ENCODE peak calls at places on chromosomes 11 and 22, in five cellular contexts. K, U, J, Z and B are unnamed samples.

GRCh38 chr11:115247404-115247803 is 256.8 kb downstream of the CADM1 start:
- DNase-seq in J (no peak), U (no peak), Z (no peak), K (no peak), B (no peak)

GRCh38 chr22:28015676-28016601 is 96.9 kb upstream of the PITPNB start:
- DNase-seq in Z (no peak), J (no peak), U (no peak), K (no peak), B (no peak)

GRCh38 chr11:82733444-82734119 is at the start of gene FAM181B:
- DNase-seq in Z (no peak), U (peak; percentile 33), J (no peak), K (peak; percentile 52), B (peak; percentile 54)

GRCh38 chr11:5280582-5281102 is 10.9 kb upstream of the HBE1 start:
- DNase-seq in J (peak; percentile 100), K (no peak), U (peak; percentile 13), Z (no peak), B (no peak)

GRCh38 chr11:43832536-43832935 is 48.1 kb upstream of the ALKBH3 start:
- DNase-seq in J (no peak), U (no peak), K (no peak), Z (no peak), B (no peak)

GRCh38 chr11:76615950-76616349 is 54.6 kb downstream of the LRRC32 start:
- DNase-seq in U (no peak), K (no peak), J (peak; percentile 38), Z (peak; percentile 18), B (no peak)

GRCh38 chr22:49958961-49959781 is 1.4 kb upstream of the PIM3 start:
- DNase-seq in U (no peak), Z (no peak), K (no peak), J (no peak), B (no peak)

GRCh38 chr11:59012106-59012941 is 73.0 kb downstream of the GLYATL1 start:
- DNase-seq in Z (no peak), U (no peak), K (no peak), J (no peak), B (no peak)

GRCh38 chr11:73538381-73538872 is 59.5 kb downstream of the FAM168A start:
- DNase-seq in K (peak; percentile 22), Z (no peak), U (no peak), J (no peak), B (peak; percentile 4)

GRCh38 chr11:117908261-117908895 is 20.8 kb downstream of the TMPRSS13 start:
- DNase-seq in J (no peak), Z (no peak), K (no peak), U (no peak), B (no peak)

GRCh38 chr11:60221706-60222105 is 21.2 kb downstream of the MS4A4E start:
- DNase-seq in K (no peak), U (no peak), J (no peak), Z (no peak), B (no peak)

GRCh38 chr22:21642584-21643448 is 714 bp downstream of the SDF2L1 start:
- DNase-seq in J (peak; percentile 44), Z (peak; percentile 72), K (no peak), U (peak; percentile 72), B (peak; percentile 53)

GRCh38 chr11:36357831-36358230 is 61.7 kb downstream of the PRR5L start:
- DNase-seq in K (no peak), J (no peak), Z (no peak), U (no peak), B (no peak)

GRCh38 chr22:17972385-17973181 is 51.8 kb downstream of the MICAL3 start:
- DNase-seq in Z (no peak), J (peak; percentile 85), U (peak; percentile 32), K (no peak), B (no peak)

GRCh38 chr11:120473486-120473885 is 38.1 kb upstream of the GRIK4 start:
- DNase-seq in K (no peak), J (no peak), U (no peak), Z (no peak), B (no peak)
- H3K4me1 ChIP-seq in K (no peaks in the 10 kb centered on the region), J (peaks cover 7% of the 10 kb centered on the region), U (no peaks in the 10 kb centered on the region), Z (no peaks in the 10 kb centered on the region), B (no peaks in the 10 kb centered on the region)

DNA sequence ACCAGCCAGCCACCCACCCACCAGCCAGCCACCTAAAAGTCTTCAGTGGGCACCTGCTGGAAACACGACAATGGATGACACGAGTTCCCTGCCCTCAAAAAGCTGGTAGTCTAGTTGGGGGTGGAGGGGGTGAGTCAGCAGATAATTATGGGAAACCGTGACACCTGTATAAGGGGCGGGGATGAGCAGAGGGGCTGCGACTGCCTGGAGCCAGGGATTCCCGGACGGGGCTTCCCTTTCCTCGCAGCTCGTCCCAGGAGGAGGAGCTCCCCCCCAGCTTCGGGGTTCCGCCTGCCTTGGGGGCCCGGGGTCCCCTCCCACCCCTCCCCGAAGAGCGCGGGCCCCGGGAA is 2.3 kb upstream of the RTN4RL2 start:
- DNase-seq in J (no peak), K (no peak), U (no peak), Z (peak; percentile 52), B (no peak)
- H3K4me3 ChIP-seq in J (no peak overlapping the region), K (peak overlapping the region; percentile 90), U (peak overlapping the region; percentile 40), Z (no peak overlapping the region), B (no peak overlapping the region)

GRCh38 chr22:38717244-38717643 is 11.5 kb downstream of the GTPBP1 start:
- DNase-seq in Z (no peak), U (no peak), K (no peak), J (no peak), B (no peak)

GRCh38 chr22:38716827-38717226 is 11.1 kb downstream of the GTPBP1 start:
- DNase-seq in J (no peak), Z (no peak), U (no peak), K (no peak), B (no peak)

GRCh38 chr22:38715852-38716251 is 10.1 kb downstream of the GTPBP1 start:
- DNase-seq in J (no peak), U (no peak), K (no peak), Z (no peak), B (no peak)

GRCh38 chr22:38715176-38715764 is 9.5 kb downstream of the GTPBP1 start:
- DNase-seq in K (no peak), U (no peak), J (no peak), Z (no peak), B (no peak)

DNA sequence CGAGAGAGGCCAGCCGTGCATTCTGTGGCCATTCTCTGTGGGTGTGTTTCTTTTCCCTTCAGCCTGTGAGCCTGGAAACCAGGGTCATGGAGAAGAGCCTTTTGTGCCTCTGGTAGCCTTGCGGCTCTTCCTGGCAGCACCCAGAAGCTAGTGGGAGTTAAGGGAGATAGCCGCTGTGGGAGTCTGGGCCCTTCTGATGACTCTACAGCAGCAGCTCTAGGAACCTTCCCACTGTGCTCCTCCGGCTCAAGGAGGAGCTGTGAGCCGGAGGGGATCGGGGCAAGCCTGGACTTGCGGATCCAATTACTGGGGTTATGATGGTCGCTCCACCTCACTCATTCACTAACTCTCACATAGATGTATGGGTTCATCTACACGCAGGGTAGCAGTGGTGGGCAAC is 10.5 kb downstream of the GTPBP1 start:
- DNase-seq in Z (no peak), J (no peak), U (no peak), K (no peak), B (no peak)
- H3K36me3 ChIP-seq in Z (peaks cover 45% of the 10 kb centered on the region), J (peaks cover 23% of the 10 kb centered on the region), U (peaks cover 18% of the 10 kb centered on the region), K (peaks cover 7% of the 10 kb centered on the region), B (no peaks in the 10 kb centered on the region)

GRCh38 chr11:61370349-61371005 is 8.3 kb downstream of the TMEM138 start:
- DNase-seq in Z (no peak), J (peak; percentile 56), K (no peak), U (no peak), B (no peak)
- H3K4me1 ChIP-seq in Z (no peaks in the 10 kb centered on the region), J (peaks cover 11% of the 10 kb centered on the region), K (no peaks in the 10 kb centered on the region), U (no peaks in the 10 kb centered on the region), B (no peaks in the 10 kb centered on the region)

DNA sequence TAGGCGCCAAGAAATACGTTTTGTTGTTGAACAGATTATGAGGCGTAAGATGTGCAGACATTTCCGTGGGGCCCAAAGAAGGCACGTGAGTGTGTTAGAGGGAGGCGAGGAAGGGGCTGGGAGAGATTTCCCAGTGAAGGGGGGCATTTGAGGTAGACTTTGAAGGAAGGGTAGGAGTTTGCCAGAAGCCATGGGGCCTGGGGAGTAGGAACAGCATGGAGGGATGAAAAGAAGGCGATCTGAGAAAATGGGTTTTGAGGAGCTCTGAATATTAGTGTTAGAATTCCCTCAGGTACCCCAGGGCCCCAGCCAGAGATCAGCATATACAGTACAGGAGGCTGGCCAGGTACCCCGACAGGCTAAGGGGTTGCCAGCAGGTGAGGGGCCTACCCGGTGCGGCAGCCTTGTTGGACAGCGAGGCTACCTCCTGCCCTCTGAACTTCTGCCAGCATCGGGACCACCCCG is 414 bp upstream of the MIEF1 start:
- DNase-seq in K (no peak), U (no peak), J (no peak), Z (no peak), B (no peak)
- H3K4me3 ChIP-seq in K (peak overlapping the region; percentile 49), U (peak overlapping the region; percentile 85), J (peak overlapping the region; percentile 47), Z (peak overlapping the region; percentile 70), B (peak overlapping the region; percentile 59)

DNA sequence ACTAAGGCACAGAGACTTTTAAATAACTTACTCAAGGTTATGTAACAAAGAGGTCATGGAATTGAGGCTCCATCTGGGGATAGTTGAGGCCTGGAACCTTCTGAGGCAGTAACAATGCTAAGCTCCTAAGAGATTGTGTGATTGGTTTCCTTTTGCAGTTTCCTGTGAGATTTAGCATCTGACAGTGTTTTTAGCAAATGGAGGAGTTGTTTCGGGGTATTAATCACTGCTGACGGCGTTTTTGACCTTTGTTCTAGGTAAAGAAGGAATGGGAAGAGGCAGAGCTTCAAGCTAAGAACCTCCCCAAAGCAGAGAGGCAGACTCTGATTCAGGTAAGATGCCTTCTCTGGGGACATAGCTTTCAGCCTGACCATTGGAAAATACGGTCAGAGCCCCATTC is 32.1 kb upstream of the ST14 start:
- DNase-seq in J (no peak), Z (no peak), U (peak; percentile 82), K (no peak), B (no peak)
- H3K36me3 ChIP-seq in J (peaks cover 45% of the 10 kb centered on the region), Z (peaks cover 12% of the 10 kb centered on the region), U (peaks cover 19% of the 10 kb centered on the region), K (peaks cover 29% of the 10 kb centered on the region), B (peaks cover 49% of the 10 kb centered on the region)

GRCh38 chr11:47282462-47282861 is 12.5 kb downstream of the MADD start:
- DNase-seq in Z (no peak), K (no peak), U (no peak), J (no peak), B (no peak)
- H3K4me1 ChIP-seq in Z (no peaks in the 10 kb centered on the region), K (no peaks in the 10 kb centered on the region), U (no peaks in the 10 kb centered on the region), J (no peaks in the 10 kb centered on the region), B (no peaks in the 10 kb centered on the region)

DNA sequence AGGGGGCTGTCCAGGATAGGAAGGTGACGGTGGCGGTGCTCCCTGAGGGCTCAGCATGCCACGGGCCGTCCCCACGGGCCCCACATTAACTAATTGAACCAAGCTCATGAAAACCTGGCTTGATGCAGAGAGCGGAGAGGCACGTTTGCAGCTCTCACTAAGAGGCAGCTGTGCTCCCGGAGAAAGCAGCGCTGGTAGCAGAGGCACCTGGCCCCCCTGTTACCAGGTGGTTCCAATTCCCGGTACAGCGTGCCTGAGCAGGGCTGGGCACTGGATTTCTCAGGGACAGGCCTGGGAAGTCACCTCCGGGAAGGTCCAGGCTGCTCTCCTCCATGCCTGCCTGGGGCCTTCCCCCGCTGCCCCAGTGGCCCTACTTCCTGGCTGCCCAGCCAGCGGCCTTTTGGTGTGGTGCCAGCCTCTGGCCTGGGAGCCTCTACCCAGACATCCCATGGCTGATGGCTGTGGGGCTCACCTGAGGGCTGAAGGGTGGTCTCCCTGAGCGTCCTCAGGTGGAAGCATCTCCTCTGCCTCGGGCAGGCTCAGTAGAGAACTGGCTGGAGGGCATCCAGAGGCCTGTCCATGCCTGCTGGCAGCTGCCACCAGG is 1.2 kb downstream of the KCNQ1 start:
- DNase-seq in U (peak; percentile 56), K (no peak), Z (peak; percentile 44), J (no peak), B (no peak)
- H3K4me3 ChIP-seq in U (peak overlapping the region; percentile 75), K (no peak overlapping the region), Z (peak overlapping the region; percentile 25), J (no peak overlapping the region), B (peak overlapping the region; percentile 71)